ENCODE peak calls at places on chromosomes 7 and 10, in four cellular contexts. B, J, R and A are unnamed samples.

GRCh38 chr7:123876557-123877256 is 31.7 kb downstream of the HYAL4 start:
- DNase-seq in B (no peak), J (peak; percentile 14), R (no peak), A (no peak)

GRCh38 chr10:90862908-90863514 is 5.2 kb upstream of the HTR7 start:
- DNase-seq in B (no peak), J (peak; percentile 43), R (no peak), A (peak; percentile 16)

GRCh38 chr10:131681656-131682055 is 219.2 kb upstream of the PPP2R2D start:
- DNase-seq in B (no peak), J (no peak), R (no peak), A (no peak)

GRCh38 chr10:132185601-132186487 is 904 bp upstream of the DPYSL4 start:
- DNase-seq in B (peak; percentile 70), J (no peak), R (no peak), A (no peak)

GRCh38 chr7:142328006-142328405 is 70.1 kb upstream of the PRSS58 start:
- DNase-seq in B (no peak), J (no peak), R (no peak), A (no peak)

GRCh38 chr7:91353923-91354322 is 89.7 kb downstream of the FZD1 start:
- DNase-seq in B (no peak), J (peak; percentile 7), R (no peak), A (no peak)

GRCh38 chr10:67924136-67924535 is 39.7 kb downstream of the SIRT1 start:
- DNase-seq in B (no peak), J (no peak), R (no peak), A (no peak)

GRCh38 chr7:94145602-94146001 is 141.4 kb upstream of the BET1 start:
- DNase-seq in B (no peak), J (no peak), R (no peak), A (no peak)

GRCh38 chr10:104109908-104110662 is 11.9 kb upstream of the SFR1 start:
- DNase-seq in B (no peak), J (no peak), R (peak; percentile 40), A (peak; percentile 35)

GRCh38 chr7:90274161-90274560 is 29.2 kb downstream of the CFAP69 start:
- DNase-seq in B (no peak), J (no peak), R (no peak), A (no peak)

GRCh38 chr7:69598081-69598486 is at the start of gene AUTS2:
- DNase-seq in B (peak; percentile 85), J (peak; percentile 100), R (no peak), A (peak; percentile 44)

GRCh38 chr7:67453981-67454380 is 457.3 kb downstream of the TYW1 start:
- DNase-seq in B (no peak), J (peak; percentile 59), R (no peak), A (no peak)

GRCh38 chr7:20403356-20403755 is 72.7 kb downstream of the ITGB8 start:
- DNase-seq in B (no peak), J (no peak), R (no peak), A (no peak)

GRCh38 chr10:57919864-57920263 is 347.8 kb downstream of the IPMK start:
- DNase-seq in B (no peak), J (no peak), R (no peak), A (no peak)

GRCh38 chr7:47180268-47180826 is 401.6 kb downstream of the TNS3 start:
- DNase-seq in B (peak; percentile 68), J (peak; percentile 73), R (no peak), A (peak; percentile 49)

GRCh38 chr10:12201543-12201942 is 5.6 kb downstream of the CDC123 start:
- DNase-seq in B (no peak), J (no peak), R (no peak), A (no peak)

GRCh38 chr10:65778753-65779152 is 1147.1 kb upstream of the LRRTM3 start:
- DNase-seq in B (no peak), J (no peak), R (no peak), A (no peak)

GRCh38 chr10:86682675-86683074 is 14.4 kb downstream of the LDB3 start:
- DNase-seq in B (no peak), J (no peak), R (no peak), A (no peak)

GRCh38 chr10:7572435-7572834 is 94.3 kb downstream of the ITIH5 start:
- DNase-seq in B (no peak), J (no peak), R (no peak), A (no peak)

GRCh38 chr7:120920034-120920433 is 30.5 kb upstream of the ING3 start:
- DNase-seq in B (no peak), J (no peak), R (no peak), A (no peak)

GRCh38 chr10:33722067-33722466 is 387.6 kb upstream of the NRP1 start:
- DNase-seq in B (no peak), J (no peak), R (no peak), A (no peak)

GRCh38 chr7:46534593-46535271 is 613.7 kb upstream of the IGFBP3 start:
- DNase-seq in B (peak; percentile 60), J (no peak), R (no peak), A (no peak)

GRCh38 chr7:128231677-128232076 is 9.4 kb upstream of the LEP start:
- DNase-seq in B (no peak), J (no peak), R (no peak), A (no peak)

GRCh38 chr7:134462337-134462925 is 3.5 kb upstream of the AKR1B1 start:
- DNase-seq in B (no peak), J (no peak), R (no peak), A (peak; percentile 6)

GRCh38 chr10:59706851-59707797 is 2.5 kb downstream of the SLC16A9 start:
- DNase-seq in B (no peak), J (no peak), R (no peak), A (no peak)
- TF ChIP-seq TCF12 in B (no peak), J (no peak), R (no peak), A (no peak)

GRCh38 chr7:100080895-100081534 is 508 bp downstream of the ZNF3 start:
- DNase-seq in B (no peak), J (peak; percentile 72), R (no peak), A (peak; percentile 77)
- TF ChIP-seq TCF12 in B (no peak), J (no peak), R (no peak), A (no peak)

DNA sequence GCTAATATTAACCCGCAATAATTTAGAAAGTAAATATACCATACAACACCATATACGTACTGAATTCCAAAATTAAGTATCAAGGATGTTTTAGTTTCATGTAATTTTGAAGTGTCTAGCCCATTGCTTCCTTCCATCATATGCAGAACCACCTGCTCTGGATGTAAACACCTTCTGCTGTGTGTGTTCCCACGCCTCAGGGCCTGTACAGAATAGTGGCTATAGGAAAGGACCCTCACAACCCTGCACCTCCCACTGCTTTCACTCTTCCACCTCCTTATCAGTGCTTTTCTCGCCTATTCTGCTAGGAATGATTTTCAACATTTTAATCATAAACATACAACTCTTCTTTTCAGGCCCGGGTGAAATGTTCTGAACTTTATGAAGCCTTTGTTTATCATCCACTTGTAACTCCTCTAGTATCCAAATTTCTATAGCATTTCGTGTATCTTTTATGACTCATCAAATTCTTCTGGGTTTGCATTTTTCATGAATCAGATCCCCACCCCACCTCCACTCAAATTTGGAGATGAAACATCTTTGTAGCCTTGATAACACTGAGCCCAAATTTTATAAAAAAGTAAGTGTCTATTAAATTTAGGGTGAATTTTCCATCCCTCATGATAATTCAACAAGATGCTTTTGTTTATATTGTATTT is 1106.8 kb upstream of the C7orf33 start:
- DNase-seq in B (no peak), J (no peak), R (no peak), A (no peak)
- TF ChIP-seq TCF12 in B (no peak), J (peak; percentile 57), R (no peak), A (no peak)

DNA sequence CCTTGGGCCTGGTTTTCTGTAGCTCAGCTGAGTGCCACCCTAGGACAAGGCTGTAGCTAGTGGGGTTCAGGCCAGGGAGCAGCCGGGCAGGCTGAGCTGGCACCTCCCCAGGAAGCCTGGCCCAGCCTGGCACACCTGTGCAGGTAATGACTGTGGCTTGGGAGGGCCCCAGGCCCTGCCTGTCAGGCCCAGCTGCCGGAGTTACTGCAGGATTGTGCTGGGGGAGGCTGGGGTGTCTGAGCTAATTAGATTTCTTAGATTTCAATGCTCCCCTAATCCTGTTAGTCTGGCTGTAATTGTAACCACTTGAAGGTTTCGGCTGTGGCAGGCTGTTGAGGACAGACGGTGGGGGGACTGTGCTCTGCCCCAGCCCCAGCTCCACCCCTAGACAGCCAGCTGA is 6.0 kb downstream of the ZMIZ1 start:
- DNase-seq in B (no peak), J (peak; percentile 68), R (no peak), A (no peak)
- TF ChIP-seq TCF12 in B (no peak), J (no peak), R (no peak), A (no peak)

GRCh38 chr10:73874267-73875138 is at the start of gene CAMK2G:
- DNase-seq in B (peak; percentile 88), J (peak; percentile 97), R (no peak), A (peak; percentile 71)
- TF ChIP-seq TCF12 in B (no peak), J (no peak), R (no peak), A (no peak)

GRCh38 chr7:934469-935320 is 19.8 kb downstream of the ADAP1 start:
- DNase-seq in B (no peak), J (no peak), R (no peak), A (no peak)

GRCh38 chr7:930975-931758 is 23.3 kb downstream of the ADAP1 start:
- DNase-seq in B (no peak), J (no peak), R (no peak), A (no peak)

GRCh38 chr7:932651-932975 is 21.9 kb downstream of the ADAP1 start:
- DNase-seq in B (no peak), J (no peak), R (no peak), A (no peak)

GRCh38 chr7:929311-929711 is 25.2 kb downstream of the ADAP1 start:
- DNase-seq in B (no peak), J (no peak), R (no peak), A (peak; percentile 36)

GRCh38 chr7:931871-932650 is 22.4 kb downstream of the ADAP1 start:
- DNase-seq in B (no peak), J (no peak), R (no peak), A (no peak)
- TF ChIP-seq TCF12 in B (no peak), J (no peak), R (no peak), A (no peak)

GRCh38 chr7:148262721-148263229 is 327.8 kb upstream of the C7orf33 start:
- DNase-seq in B (peak; percentile 98), J (peak; percentile 84), R (no peak), A (peak; percentile 17)

GRCh38 chr7:148265896-148266295 is 324.7 kb upstream of the C7orf33 start:
- DNase-seq in B (no peak), J (no peak), R (no peak), A (no peak)

GRCh38 chr7:148261996-148262688 is 328.4 kb upstream of the C7orf33 start:
- DNase-seq in B (no peak), J (peak; percentile 42), R (no peak), A (no peak)

GRCh38 chr7:148261523-148261922 is 329.0 kb upstream of the C7orf33 start:
- DNase-seq in B (no peak), J (no peak), R (no peak), A (no peak)

DNA sequence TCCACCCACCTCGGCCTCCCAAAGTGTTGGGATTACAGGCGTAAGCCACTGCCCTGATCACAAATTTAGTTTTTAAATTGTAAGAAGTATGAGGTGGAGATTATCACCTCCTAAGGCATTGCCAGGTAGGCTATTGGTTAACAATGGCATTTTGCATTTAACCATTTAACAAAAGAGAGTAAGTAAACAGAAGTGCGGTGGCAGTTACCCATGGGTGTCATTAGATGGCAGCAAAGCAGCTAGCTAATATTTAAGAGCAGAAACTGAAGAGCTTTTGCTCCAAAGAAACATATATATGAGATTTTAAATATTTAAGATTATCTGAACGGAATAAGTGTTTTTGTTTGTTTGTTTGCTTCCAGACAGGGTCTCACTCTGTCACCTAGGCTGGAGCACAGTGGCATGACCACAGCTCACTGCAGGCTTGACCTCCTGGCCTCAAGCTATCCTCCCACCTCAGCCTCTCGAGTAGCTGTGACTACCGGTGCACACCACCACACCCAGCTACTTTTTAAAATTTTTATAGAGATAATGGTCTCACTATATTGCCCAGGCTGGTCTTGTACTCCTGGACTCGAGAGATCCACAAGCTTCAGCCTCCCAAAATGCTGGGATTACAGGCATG is 325.5 kb upstream of the C7orf33 start:
- DNase-seq in B (no peak), J (peak; percentile 64), R (no peak), A (peak; percentile 30)
- TF ChIP-seq TCF12 in B (no peak), J (no peak), R (no peak), A (no peak)

GRCh38 chr10:71349401-71349800 is 30.3 kb downstream of the SLC29A3 start:
- DNase-seq in B (no peak), J (no peak), R (no peak), A (no peak)
- TF ChIP-seq TCF12 in B (no peak), J (no peak), R (no peak), A (no peak)